ENCODE peak calls at places on chromosome 21, in ten cellular contexts. Y is transverse colon, F is breast epithelium, C is sigmoid colon, O is GM23338, I is prostate gland, G is suprapubic skin, N is HepG2, T is stomach, B is GM12878. V is an unnamed sample.

GRCh38 chr21:38806153-38806941 is 618 bp downstream of the ETS2 start:
- DNase-seq in Y (peak), F (no peak), C (peak), O (peak), I (no peak), G (peak), N (no peak), T (no peak), B (no peak), V (no peak)

GRCh38 chr21:31509108-31510017 is 150.1 kb upstream of the SOD1 start:
- DNase-seq in Y (peak), F (no peak), C (no peak), O (peak), I (no peak), G (no peak), N (peak), T (no peak), B (peak), V (no peak)

GRCh38 chr21:29939859-29940245 is at the start of gene GRIK1:
- DNase-seq in Y (no peak), F (no peak), C (no peak), O (peak), I (peak), G (no peak), N (no peak), T (no peak), B (no peak), V (no peak)

GRCh38 chr21:43801006-43801783 is 11.8 kb downstream of the RRP1 start:
- DNase-seq in Y (no peak), F (no peak), C (no peak), O (no peak), I (no peak), G (no peak), N (no peak), T (no peak), B (no peak), V (no peak)

GRCh38 chr21:43034098-43034497 is 41.5 kb downstream of the CBS start:
- DNase-seq in Y (no peak), F (no peak), C (no peak), O (no peak), I (no peak), G (no peak), N (no peak), T (no peak), B (no peak), V (no peak)

GRCh38 chr21:45364464-45365185 is 40.3 kb upstream of the COL18A1 start:
- DNase-seq in Y (no peak), F (peak), C (peak), O (no peak), I (no peak), G (no peak), N (no peak), T (no peak), B (no peak), V (no peak)

GRCh38 chr21:33428669-33429068 is 25.5 kb downstream of the IFNGR2 start:
- DNase-seq in Y (no peak), F (no peak), C (no peak), O (no peak), I (peak), G (no peak), N (no peak), T (no peak), B (no peak), V (no peak)

GRCh38 chr21:28099296-28099695 is 893.4 kb downstream of the LTN1 start:
- DNase-seq in Y (no peak), F (no peak), C (peak), O (no peak), I (no peak), G (no peak), N (no peak), T (no peak), B (no peak), V (no peak)

GRCh38 chr21:21715286-21715969 is 717.2 kb downstream of the NCAM2 start:
- DNase-seq in Y (no peak), F (no peak), C (no peak), O (no peak), I (no peak), G (no peak), N (no peak), T (no peak), B (no peak), V (no peak)

GRCh38 chr21:27268290-27268689 is 301.4 kb upstream of the ADAMTS5 start:
- DNase-seq in Y (no peak), F (no peak), C (no peak), O (no peak), I (no peak), G (no peak), N (no peak), T (no peak), B (no peak), V (no peak)

GRCh38 chr21:26939532-26940181 is 27.2 kb downstream of the ADAMTS5 start:
- DNase-seq in Y (no peak), F (no peak), C (no peak), O (no peak), I (no peak), G (no peak), N (no peak), T (no peak), B (no peak), V (no peak)

GRCh38 chr21:39363607-39364555 is 15.0 kb upstream of the HMGN1 start:
- DNase-seq in Y (no peak), F (no peak), C (no peak), O (no peak), I (no peak), G (no peak), N (no peak), T (no peak), B (no peak), V (no peak)

GRCh38 chr21:45249626-45250025 is 38.1 kb downstream of the POFUT2 start:
- DNase-seq in Y (no peak), F (no peak), C (no peak), O (no peak), I (no peak), G (no peak), N (no peak), T (no peak), B (no peak), V (peak)

GRCh38 chr21:33386222-33386784 is 16.9 kb upstream of the IFNGR2 start:
- DNase-seq in Y (no peak), F (no peak), C (no peak), O (peak), I (no peak), G (no peak), N (no peak), T (no peak), B (no peak), V (no peak)

GRCh38 chr21:37006521-37007291 is at the start of gene RIPPLY3:
- DNase-seq in Y (no peak), F (no peak), C (no peak), O (peak), I (no peak), G (no peak), N (no peak), T (no peak), B (no peak), V (no peak)

GRCh38 chr21:31873275-31873695 is 465 bp downstream of the HUNK start:
- DNase-seq in Y (peak), F (no peak), C (no peak), O (peak), I (peak), G (no peak), N (no peak), T (no peak), B (no peak), V (no peak)

GRCh38 chr21:30207252-30207579 is 8.7 kb downstream of the CLDN8 start:
- DNase-seq in Y (no peak), F (no peak), C (no peak), O (no peak), I (no peak), G (no peak), N (no peak), T (no peak), B (no peak), V (no peak)

GRCh38 chr21:44304846-44305245 is 5.0 kb downstream of the PFKL start:
- DNase-seq in Y (peak), F (no peak), C (no peak), O (peak), I (peak), G (no peak), N (peak), T (peak), B (no peak), V (no peak)

GRCh38 chr21:33541105-33541711 is 709 bp downstream of the GART start:
- DNase-seq in Y (no peak), F (no peak), C (no peak), O (peak), I (no peak), G (no peak), N (peak), T (no peak), B (peak), V (no peak)

GRCh38 chr21:45555251-45555556 is 13.0 kb upstream of the SLC19A1 start:
- DNase-seq in Y (no peak), F (no peak), C (no peak), O (no peak), I (no peak), G (no peak), N (no peak), T (no peak), B (no peak), V (no peak)

GRCh38 chr21:24424786-24425185 is 1182.5 kb downstream of the MRPL39 start:
- DNase-seq in Y (no peak), F (no peak), C (no peak), O (no peak), I (no peak), G (no peak), N (no peak), T (no peak), B (no peak), V (no peak)

DNA sequence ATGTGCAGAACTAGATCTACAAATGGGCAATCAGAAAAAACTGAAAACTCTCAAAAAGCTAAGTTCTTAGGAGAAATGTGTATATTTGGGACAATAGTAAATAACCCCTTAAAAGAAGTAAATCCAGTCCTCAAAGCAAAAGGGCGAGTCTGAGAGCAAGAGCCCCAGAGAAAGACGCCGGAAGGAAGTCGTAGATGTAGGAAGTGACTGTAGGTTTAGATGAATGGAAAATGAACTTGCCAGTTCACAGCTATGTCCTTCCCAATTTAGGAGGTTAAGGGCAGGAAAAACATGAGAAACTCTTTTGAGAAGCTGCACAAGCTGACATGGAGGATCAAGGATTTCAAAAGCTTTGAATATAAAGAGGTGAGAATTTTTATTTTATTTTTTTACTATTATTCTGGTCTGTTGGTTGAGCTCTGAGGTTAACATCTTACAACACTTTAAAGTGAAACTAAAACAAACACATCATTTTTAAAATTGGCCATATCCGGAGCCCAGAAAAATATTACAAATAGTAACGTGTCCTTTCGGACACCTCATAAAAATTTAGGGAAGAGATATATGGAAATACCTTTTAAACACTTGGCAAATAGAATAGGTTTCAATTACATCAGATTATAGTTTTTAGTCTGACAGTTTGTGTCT is 1178.6 kb downstream of the MRPL39 start:
- DNase-seq in Y (no peak), F (no peak), C (no peak), O (no peak), I (no peak), G (no peak), N (no peak), T (no peak), B (no peak), V (no peak)
- TF ChIP-seq POLR2AphosphoS5 in Y (no peak), F (no peak), C (no peak), O (no peak), I (no peak), G (no peak), N (no peak), T (no peak), B (no peak), V (no peak)

GRCh38 chr21:34722684-34723300 is 54.0 kb downstream of the CLIC6 start:
- DNase-seq in Y (no peak), F (no peak), C (no peak), O (peak), I (no peak), G (no peak), N (no peak), T (no peak), B (no peak), V (no peak)
- TF ChIP-seq CTCF in Y (peak), F (no peak), C (no peak), O (peak), I (peak), G (no peak), N (peak), T (peak), B (peak), V (no peak)

DNA sequence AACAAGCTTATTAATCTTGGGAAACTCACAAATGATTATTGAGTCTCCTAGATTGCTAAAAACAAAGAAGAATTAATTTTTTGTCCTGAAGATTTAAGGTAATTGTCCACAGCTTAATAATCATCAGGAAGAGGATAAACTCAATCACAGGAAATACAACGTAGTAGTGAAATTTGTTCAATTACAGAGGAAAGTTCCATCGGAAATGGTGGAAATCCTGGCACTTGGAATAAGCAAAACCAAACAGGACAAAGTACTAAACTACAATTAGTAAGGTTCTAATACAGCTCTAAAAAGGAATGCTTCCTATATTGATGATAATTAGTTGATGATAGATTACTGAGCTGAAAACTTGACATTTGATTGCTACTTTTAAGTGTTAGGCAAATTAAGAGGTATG is 485.4 kb downstream of the USP25 start:
- DNase-seq in Y (no peak), F (no peak), C (no peak), O (no peak), I (no peak), G (no peak), N (no peak), T (no peak), B (no peak), V (no peak)
- H3K27ac ChIP-seq in Y (no peak), F (no peak), C (no peak), O (no peak), I (no peak), G (no peak), N (no peak), T (no peak), B (no peak), V (peak)

DNA sequence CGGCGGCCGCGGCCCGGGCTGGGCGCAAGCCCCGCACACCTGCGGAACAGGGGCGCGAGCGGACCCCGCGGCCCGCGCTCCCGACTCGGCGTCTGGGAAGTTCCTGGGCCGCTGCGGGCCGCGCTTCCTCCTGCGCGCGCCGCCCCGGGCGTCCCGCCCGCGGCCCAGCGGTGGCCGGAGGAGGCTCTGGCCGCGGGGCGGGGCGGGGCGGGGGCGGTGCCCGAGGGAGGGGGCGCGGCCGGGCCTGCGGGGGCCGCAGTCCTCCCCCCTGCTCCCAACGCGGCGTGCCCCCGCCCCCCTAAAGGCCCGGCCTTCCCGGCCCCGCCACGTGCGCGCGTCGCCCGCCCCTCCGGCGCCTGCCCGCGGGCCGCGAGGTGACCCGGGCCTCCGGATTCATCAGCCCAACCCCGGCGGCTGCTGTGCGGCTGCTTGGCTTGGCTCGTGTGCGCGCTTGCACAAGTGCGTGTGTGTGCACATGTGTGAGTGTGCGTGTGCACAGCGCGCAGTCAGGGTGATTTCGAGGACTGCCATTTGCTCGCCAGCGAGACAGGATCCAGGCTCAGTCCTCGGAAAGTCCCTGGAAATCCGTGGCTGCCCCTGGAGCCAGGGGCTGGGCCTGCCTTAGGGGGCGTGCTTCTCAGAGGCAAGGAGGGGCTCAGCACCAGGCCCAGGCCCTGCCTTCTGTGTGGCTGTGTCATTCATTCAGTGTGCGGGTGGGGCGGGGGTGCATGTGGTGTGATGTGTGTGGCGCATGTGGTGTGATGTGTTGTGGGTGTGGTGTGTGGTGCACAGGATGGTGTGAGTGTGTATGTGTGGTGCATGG is at the start of gene C2CD2:
- DNase-seq in Y (peak), F (no peak), C (peak), O (peak), I (no peak), G (no peak), N (peak), T (peak), B (no peak), V (no peak)
- TF ChIP-seq POLR2AphosphoS5 in Y (no peak), F (peak), C (peak), O (peak), I (no peak), G (no peak), N (peak), T (no peak), B (no peak), V (no peak)